ENCODE peak calls at places on chromosomes 16 and 17, in seven cellular contexts. O, D, P, Y, Q, C and V are unnamed samples.

GRCh38 chr17:82287849-82288601 is 14.5 kb upstream of the CSNK1D start:
- DNase-seq in P (peak), C (peak), O (no peak), D (peak), Y (peak), Q (peak), V (peak)

GRCh38 chr17:41060052-41060604 is at the start of gene KRTAP2-3:
- DNase-seq in O (no peak), D (peak), Q (peak), C (no peak), Y (peak), P (no peak), V (peak)

GRCh38 chr16:35691057-35691456 is 2231.6 kb downstream of the TP53TG3F start:
- DNase-seq in D (no peak), Q (no peak), O (no peak), Y (no peak), P (no peak), C (no peak), V (no peak)

GRCh38 chr16:48318630-48319029 is 66.6 kb downstream of the SIAH1 start:
- DNase-seq in P (no peak), D (peak), Y (peak), Q (peak), C (no peak), O (no peak), V (no peak)

GRCh38 chr16:6496996-6497395 is 835.6 kb upstream of the RBFOX1 start:
- DNase-seq in Y (no peak), Q (no peak), D (no peak), P (no peak), O (no peak), C (no peak), V (no peak)

GRCh38 chr17:7816926-7817642 is 16.9 kb upstream of the KDM6B start:
- DNase-seq in D (no peak), P (no peak), Q (no peak), C (no peak), Y (no peak), O (no peak), V (no peak)

GRCh38 chr16:28590384-28591340 is 6.2 kb downstream of the SULT1A2 start:
- DNase-seq in C (no peak), D (no peak), Y (no peak), O (no peak), P (no peak), Q (no peak), V (no peak)

GRCh38 chr16:61014869-61015268 is 1021.4 kb downstream of the CDH8 start:
- DNase-seq in D (no peak), Q (no peak), C (no peak), Y (no peak), P (no peak), O (no peak), V (no peak)

GRCh38 chr17:79651266-79651665 is 40.4 kb upstream of the RBFOX3 start:
- DNase-seq in O (no peak), Q (no peak), Y (no peak), D (no peak), C (no peak), P (no peak), V (no peak)

GRCh38 chr16:11602321-11602720 is 15.6 kb upstream of the LITAF start:
- DNase-seq in Y (no peak), O (no peak), C (no peak), P (no peak), Q (no peak), D (no peak), V (no peak)

GRCh38 chr16:17266606-17267313 is 204.0 kb downstream of the XYLT1 start:
- DNase-seq in O (no peak), Q (no peak), Y (no peak), C (no peak), D (no peak), P (peak), V (no peak)

GRCh38 chr17:68326681-68327080 is 35.4 kb downstream of the ARSG start:
- DNase-seq in O (no peak), Y (peak), C (no peak), P (no peak), D (no peak), Q (no peak), V (no peak)

GRCh38 chr16:66441586-66442375 is 14.7 kb downstream of the BEAN1 start:
- DNase-seq in Y (peak), C (no peak), Q (peak), O (no peak), P (no peak), D (peak), V (peak)

GRCh38 chr16:85653226-85653917 is 35.4 kb downstream of the GINS2 start:
- DNase-seq in O (no peak), Q (no peak), C (no peak), P (no peak), D (no peak), Y (no peak), V (no peak)

GRCh38 chr17:73644145-73645049 is at the start of gene SDK2:
- DNase-seq in Q (no peak), P (no peak), D (no peak), O (no peak), C (no peak), Y (no peak), V (no peak)